ENCODE peak calls at places on chromosome 3, in seven cellular contexts. F is COR-L47; O is AG08395; Q is activated CD4-positive, alpha-beta T cell treated with anti-CD3 and anti-CD28 coated beads, Interleukin-2, amount 50 U/mL, for 48 hours; N is T-helper 9 cell; S is A673; A is neural progenitor cell. C is an unnamed sample.

GRCh38 chr3:124810970-124811369 is 76.2 kb downstream of the ITGB5 start:
- DNase-seq in A (no peak), S (no peak), N (no peak), F (no peak), O (no peak), Q (no peak), C (no peak)

GRCh38 chr3:99627062-99627826 is 11.2 kb upstream of the COL8A1 start:
- DNase-seq in N (no peak), A (no peak), S (no peak), Q (no peak), F (no peak), O (no peak), C (no peak)

GRCh38 chr3:52339612-52340011 is 23.5 kb downstream of the DNAH1 start:
- DNase-seq in N (peak; percentile 26), O (peak; percentile 65), F (peak; percentile 55), S (peak; percentile 71), A (peak; percentile 80), Q (peak; percentile 26), C (peak; percentile 60)

GRCh38 chr3:190586631-190587000 is 72.7 kb downstream of the IL1RAP start:
- DNase-seq in Q (peak; percentile 51), A (no peak), O (peak; percentile 23), F (no peak), S (peak; percentile 91), N (no peak), C (no peak)

GRCh38 chr3:149895339-149895738 is 75.4 kb downstream of the PFN2 start:
- DNase-seq in A (no peak), N (no peak), F (no peak), O (no peak), Q (no peak), S (no peak), C (no peak)

GRCh38 chr3:160260587-160261270 is 35.5 kb downstream of the C3orf80 start:
- DNase-seq in O (peak; percentile 8), A (no peak), S (no peak), F (no peak), N (no peak), Q (no peak), C (no peak)

GRCh38 chr3:123384256-123384655 is 64.6 kb downstream of the ADCY5 start:
- DNase-seq in S (no peak), N (no peak), Q (no peak), F (no peak), A (no peak), O (no peak), C (no peak)

GRCh38 chr3:24086597-24087369 is 141.7 kb downstream of the NR1D2 start:
- DNase-seq in S (no peak), Q (no peak), N (no peak), A (peak; percentile 85), O (peak; percentile 40), F (no peak), C (no peak)

GRCh38 chr3:197422506-197422905 is 124.1 kb upstream of the DLG1 start:
- DNase-seq in Q (no peak), F (no peak), S (no peak), N (no peak), A (no peak), O (no peak), C (no peak)

GRCh38 chr3:61030469-61031035 is 220.7 kb downstream of the FHIT start:
- DNase-seq in A (no peak), F (no peak), Q (no peak), O (no peak), S (no peak), N (no peak), C (no peak)

GRCh38 chr3:35544976-35545375 is 94.3 kb upstream of the ARPP21 start:
- DNase-seq in O (no peak), Q (no peak), A (no peak), N (no peak), F (no peak), S (no peak), C (no peak)

GRCh38 chr3:71998995-71999673 is 214.2 kb upstream of the PROK2 start:
- DNase-seq in O (peak; percentile 95), A (no peak), S (no peak), N (no peak), F (no peak), Q (peak; percentile 27), C (no peak)

GRCh38 chr3:187360087-187360486 is 8.1 kb upstream of the RTP4 start:
- DNase-seq in Q (no peak), F (no peak), A (peak; percentile 61), N (no peak), O (no peak), S (no peak), C (no peak)

GRCh38 chr3:55489804-55490132 is 2.7 kb upstream of the WNT5A start:
- DNase-seq in Q (no peak), F (no peak), A (peak; percentile 73), N (no peak), O (no peak), S (no peak), C (peak; percentile 46)

GRCh38 chr3:45683417-45684326 is 5.5 kb upstream of the SACM1L start:
- DNase-seq in O (no peak), F (no peak), Q (no peak), S (no peak), A (no peak), N (no peak), C (no peak)

GRCh38 chr3:125147491-125147820 is 65.1 kb downstream of the SLC12A8 start:
- DNase-seq in A (no peak), O (no peak), N (no peak), S (no peak), Q (no peak), F (no peak), C (no peak)

GRCh38 chr3:52679139-52679538 is 6.6 kb downstream of the PBRM1 start:
- DNase-seq in Q (no peak), O (no peak), N (no peak), S (peak; percentile 1), A (no peak), F (no peak), C (no peak)

C was measured in endothelial cell.